ENCODE peak calls at places on chromosome 5, in eight cellular contexts. H is fibroblast of lung; I is vagina; C is left ventricle myocardium inferior; S is right cardiac atrium; O is tibial artery; Y is effector memory CD4-positive, alpha-beta T cell; U is suprapubic skin. Q is an unnamed sample. For H3K4me1, the result is how much of the 10 kb centered on the place peaks cover.

GRCh38 chr5:106094128-106094726 is 1576.5 kb downstream of the EFNA5 start:
- DNase-seq in H (peak), I (no peak), C (no peak), S (no peak), O (no peak), Y (no peak), U (no peak), Q (no peak)

GRCh38 chr5:134833340-134834032 is 12.3 kb upstream of the C5orf24 start:
- DNase-seq in H (peak), I (no peak), C (no peak), S (no peak), O (no peak), Y (no peak), U (no peak), Q (no peak)

GRCh38 chr5:53069626-53070025 is 39.9 kb downstream of the MOCS2 start:
- DNase-seq in H (peak), I (no peak), C (no peak), S (no peak), O (no peak), Y (no peak), U (no peak), Q (no peak)

GRCh38 chr5:152638996-152639552 is 234.0 kb upstream of the NMUR2 start:
- DNase-seq in H (no peak), I (no peak), C (no peak), S (no peak), O (no peak), Y (no peak), U (no peak), Q (no peak)

GRCh38 chr5:141389153-141390042 is 1.9 kb downstream of the PCDHGB4 start:
- DNase-seq in H (no peak), I (no peak), C (no peak), S (no peak), O (no peak), Y (no peak), U (no peak), Q (no peak)

GRCh38 chr5:9324348-9325056 is 221.4 kb downstream of the SEMA5A start:
- DNase-seq in H (peak), I (no peak), C (no peak), S (no peak), O (no peak), Y (no peak), U (no peak), Q (no peak)

GRCh38 chr5:144583493-144584154 is 413.0 kb downstream of the KCTD16 start:
- DNase-seq in H (no peak), I (no peak), C (no peak), S (no peak), O (no peak), Y (no peak), U (no peak), Q (peak)

GRCh38 chr5:156718985-156719384 is 131.1 kb upstream of the PPP1R2B start:
- DNase-seq in H (no peak), I (no peak), C (no peak), S (no peak), O (no peak), Y (no peak), U (no peak), Q (no peak)

GRCh38 chr5:107592515-107592914 is 78.2 kb downstream of the EFNA5 start:
- DNase-seq in H (no peak), I (no peak), C (no peak), S (no peak), O (no peak), Y (no peak), U (no peak), Q (no peak)

GRCh38 chr5:159319363-159319762 is 10.9 kb downstream of the IL12B start:
- DNase-seq in H (no peak), I (no peak), C (no peak), S (no peak), O (no peak), Y (no peak), U (no peak), Q (no peak)

GRCh38 chr5:115815693-115816225 is 700 bp downstream of the CDO1 start:
- DNase-seq in H (no peak), I (no peak), C (peak), S (peak), O (peak), Y (no peak), U (no peak), Q (no peak)

GRCh38 chr5:103891151-103891550 is 328.6 kb upstream of the NUDT12 start:
- DNase-seq in H (peak), I (no peak), C (no peak), S (no peak), O (no peak), Y (no peak), U (no peak), Q (no peak)

GRCh38 chr5:8756498-8757084 is 789.3 kb downstream of the SEMA5A start:
- DNase-seq in H (peak), I (no peak), C (no peak), S (no peak), O (no peak), Y (no peak), U (no peak), Q (no peak)

GRCh38 chr5:119439140-119439625 is 13.1 kb upstream of the HSD17B4 start:
- DNase-seq in H (no peak), I (no peak), C (no peak), S (no peak), O (no peak), Y (no peak), U (no peak), Q (peak)

GRCh38 chr5:122723606-122724352 is 51.1 kb upstream of the SNX2 start:
- DNase-seq in H (peak), I (no peak), C (no peak), S (no peak), O (no peak), Y (no peak), U (no peak), Q (no peak)

GRCh38 chr5:158992104-158992740 is 107.5 kb downstream of the EBF1 start:
- DNase-seq in H (no peak), I (no peak), C (no peak), S (no peak), O (no peak), Y (no peak), U (no peak), Q (no peak)

GRCh38 chr5:67908145-67908765 is 307.3 kb upstream of the PIK3R1 start:
- DNase-seq in H (no peak), I (no peak), C (peak), S (no peak), O (no peak), Y (no peak), U (no peak), Q (no peak)

GRCh38 chr5:10456583-10457562 is 15.2 kb downstream of the ROPN1L start:
- DNase-seq in H (peak), I (no peak), C (no peak), S (no peak), O (no peak), Y (no peak), U (peak), Q (no peak)

GRCh38 chr5:150788974-150789373 is 10.4 kb downstream of the SMIM3 start:
- DNase-seq in H (peak), I (no peak), C (no peak), S (no peak), O (no peak), Y (no peak), U (no peak), Q (no peak)

GRCh38 chr5:100667021-100667671 is 132.0 kb downstream of the FAM174A start:
- DNase-seq in H (peak), I (no peak), C (no peak), S (no peak), O (no peak), Y (no peak), U (no peak), Q (no peak)

GRCh38 chr5:905139-905642 is 12.5 kb downstream of the TRIP13 start:
- DNase-seq in H (no peak), I (no peak), C (no peak), S (no peak), O (no peak), Y (no peak), U (no peak), Q (no peak)

GRCh38 chr5:124790261-124790894 is 43.9 kb upstream of the ZNF608 start:
- DNase-seq in H (peak), I (no peak), C (no peak), S (no peak), O (no peak), Y (no peak), U (no peak), Q (no peak)

GRCh38 chr5:6899215-6899614 is 186.0 kb downstream of the TENT4A start:
- DNase-seq in H (no peak), I (no peak), C (no peak), S (no peak), O (no peak), Y (no peak), U (no peak), Q (peak)

GRCh38 chr5:108505608-108506007 is 123.7 kb upstream of the FBXL17 start:
- DNase-seq in H (no peak), I (no peak), C (no peak), S (no peak), O (no peak), Y (no peak), U (no peak), Q (no peak)

GRCh38 chr5:149200355-149200754 is 59.1 kb downstream of the ABLIM3 start:
- DNase-seq in H (no peak), I (no peak), C (no peak), S (no peak), O (no peak), Y (no peak), U (no peak), Q (no peak)

GRCh38 chr5:173913686-173914321 is 25.7 kb downstream of the CPEB4 start:
- DNase-seq in H (no peak), I (no peak), C (no peak), S (no peak), O (no peak), Y (no peak), U (no peak), Q (no peak)

GRCh38 chr5:14659821-14660607 is 4.5 kb upstream of the OTULIN start:
- DNase-seq in H (peak), I (no peak), C (no peak), S (no peak), O (no peak), Y (no peak), U (no peak), Q (no peak)

GRCh38 chr5:119370521-119370920 is 14.7 kb downstream of the TNFAIP8 start:
- DNase-seq in H (no peak), I (no peak), C (no peak), S (no peak), O (no peak), Y (no peak), U (no peak), Q (no peak)

GRCh38 chr5:5521029-5521428 is 98.6 kb downstream of the ICE1 start:
- DNase-seq in H (no peak), I (no peak), C (no peak), S (no peak), O (no peak), Y (no peak), U (no peak), Q (no peak)

GRCh38 chr5:60516688-60517087 is 183.3 kb downstream of the DEPDC1B start:
- DNase-seq in H (no peak), I (no peak), C (no peak), S (peak), O (no peak), Y (no peak), U (no peak), Q (no peak)

GRCh38 chr5:140287776-140288521 is 15.0 kb downstream of the PFDN1 start:
- DNase-seq in H (no peak), I (no peak), C (no peak), S (no peak), O (no peak), Y (no peak), U (no peak), Q (no peak)

GRCh38 chr5:140282266-140282665 is 20.6 kb downstream of the PFDN1 start:
- DNase-seq in H (no peak), I (no peak), C (no peak), S (no peak), O (no peak), Y (no peak), U (no peak), Q (no peak)

GRCh38 chr5:140286424-140286823 is 16.5 kb downstream of the PFDN1 start:
- DNase-seq in H (no peak), I (no peak), C (no peak), S (no peak), O (no peak), Y (no peak), U (no peak), Q (no peak)

GRCh38 chr5:140284013-140284412 is 18.9 kb downstream of the PFDN1 start:
- DNase-seq in H (no peak), I (no peak), C (no peak), S (no peak), O (no peak), Y (no peak), U (no peak), Q (no peak)
- H3K4me1 ChIP-seq in H (under half), I (under half), C (half or more), S (under half), O (under half), Y (under half), U (under half), Q (under half)

DNA sequence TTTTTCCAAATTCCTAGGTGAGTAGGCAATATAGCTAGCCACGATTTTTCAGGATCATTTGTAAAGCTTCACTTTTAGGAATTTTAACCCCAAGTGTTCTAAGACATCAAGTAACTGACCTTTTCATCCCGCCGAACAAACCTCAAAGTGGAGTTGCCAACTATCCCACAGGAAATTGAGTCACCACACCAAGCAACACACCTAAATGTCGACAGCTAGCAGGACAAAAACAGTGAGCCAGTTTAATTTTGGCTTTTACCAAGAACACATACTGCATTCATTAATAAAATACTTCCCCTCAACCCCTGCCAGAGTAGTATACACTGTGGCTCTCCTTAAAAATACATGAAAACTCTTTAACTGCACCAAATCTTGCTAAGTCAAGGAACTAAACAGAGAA is 459.3 kb downstream of the RAB3C start:
- DNase-seq in H (peak), I (no peak), C (no peak), S (no peak), O (no peak), Y (no peak), U (no peak), Q (no peak)
- H3K27ac ChIP-seq in H (no peak), I (no peak), C (peak), S (peak), O (peak), Y (no peak), U (no peak), Q (no peak)

GRCh38 chr5:81855576-81855975 is 104.7 kb upstream of the SSBP2 start:
- DNase-seq in H (no peak), I (no peak), C (no peak), S (no peak), O (no peak), Y (no peak), U (no peak), Q (no peak)

GRCh38 chr5:81852277-81853004 is 101.5 kb upstream of the SSBP2 start:
- DNase-seq in H (peak), I (no peak), C (peak), S (peak), O (no peak), Y (no peak), U (no peak), Q (peak)

GRCh38 chr5:81854915-81855314 is 104.0 kb upstream of the SSBP2 start:
- DNase-seq in H (no peak), I (no peak), C (no peak), S (no peak), O (no peak), Y (no peak), U (no peak), Q (no peak)

GRCh38 chr5:81853005-81853357 is 102.1 kb upstream of the SSBP2 start:
- DNase-seq in H (no peak), I (no peak), C (no peak), S (no peak), O (no peak), Y (no peak), U (no peak), Q (no peak)

DNA sequence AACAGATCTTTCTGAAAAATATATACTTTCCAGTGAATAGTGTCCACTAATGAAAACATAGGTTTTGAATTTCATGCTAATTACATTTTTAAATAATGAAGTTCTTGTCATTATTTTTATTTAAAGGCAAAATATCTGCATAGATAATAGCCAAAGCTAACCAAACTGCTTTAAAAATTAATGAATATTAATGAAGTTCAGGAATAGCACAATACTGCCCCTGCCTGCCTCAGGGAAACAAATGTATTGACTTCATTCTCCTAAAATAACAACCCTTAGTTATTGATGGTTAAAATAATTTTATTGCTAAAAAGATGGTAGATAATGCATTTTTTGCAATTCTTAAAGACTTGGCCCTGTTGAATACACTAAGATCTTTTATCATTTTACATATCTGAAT is 103.6 kb upstream of the SSBP2 start:
- DNase-seq in H (no peak), I (no peak), C (no peak), S (no peak), O (no peak), Y (no peak), U (no peak), Q (no peak)
- H3K4me1 ChIP-seq in H (under half), I (half or more), C (half or more), S (under half), O (under half), Y (under half), U (half or more), Q (half or more)

GRCh38 chr5:34604119-34604675 is 51.9 kb upstream of the RAI14 start:
- DNase-seq in H (no peak), I (no peak), C (no peak), S (no peak), O (no peak), Y (no peak), U (no peak), Q (no peak)
- H3K27ac ChIP-seq in H (no peak), I (no peak), C (no peak), S (no peak), O (no peak), Y (no peak), U (no peak), Q (no peak)

GRCh38 chr5:132790201-132790870 is 13.3 kb upstream of the SEPTIN8 start:
- DNase-seq in H (no peak), I (no peak), C (no peak), S (no peak), O (no peak), Y (no peak), U (peak), Q (peak)

GRCh38 chr5:132788990-132789886 is 12.2 kb upstream of the SEPTIN8 start:
- DNase-seq in H (no peak), I (no peak), C (no peak), S (no peak), O (no peak), Y (no peak), U (peak), Q (no peak)

GRCh38 chr5:132787076-132787475 is 10.0 kb upstream of the SEPTIN8 start:
- DNase-seq in H (peak), I (no peak), C (no peak), S (no peak), O (no peak), Y (no peak), U (no peak), Q (no peak)

GRCh38 chr5:132791026-132791425 is 14.0 kb upstream of the SEPTIN8 start:
- DNase-seq in H (no peak), I (no peak), C (no peak), S (no peak), O (no peak), Y (no peak), U (peak), Q (no peak)

GRCh38 chr5:132788508-132788907 is 11.5 kb upstream of the SEPTIN8 start:
- DNase-seq in H (no peak), I (no peak), C (no peak), S (no peak), O (no peak), Y (no peak), U (peak), Q (no peak)
- H3K4me1 ChIP-seq in H (under half), I (under half), C (under half), S (under half), O (under half), Y (under half), U (under half), Q (under half)

DNA sequence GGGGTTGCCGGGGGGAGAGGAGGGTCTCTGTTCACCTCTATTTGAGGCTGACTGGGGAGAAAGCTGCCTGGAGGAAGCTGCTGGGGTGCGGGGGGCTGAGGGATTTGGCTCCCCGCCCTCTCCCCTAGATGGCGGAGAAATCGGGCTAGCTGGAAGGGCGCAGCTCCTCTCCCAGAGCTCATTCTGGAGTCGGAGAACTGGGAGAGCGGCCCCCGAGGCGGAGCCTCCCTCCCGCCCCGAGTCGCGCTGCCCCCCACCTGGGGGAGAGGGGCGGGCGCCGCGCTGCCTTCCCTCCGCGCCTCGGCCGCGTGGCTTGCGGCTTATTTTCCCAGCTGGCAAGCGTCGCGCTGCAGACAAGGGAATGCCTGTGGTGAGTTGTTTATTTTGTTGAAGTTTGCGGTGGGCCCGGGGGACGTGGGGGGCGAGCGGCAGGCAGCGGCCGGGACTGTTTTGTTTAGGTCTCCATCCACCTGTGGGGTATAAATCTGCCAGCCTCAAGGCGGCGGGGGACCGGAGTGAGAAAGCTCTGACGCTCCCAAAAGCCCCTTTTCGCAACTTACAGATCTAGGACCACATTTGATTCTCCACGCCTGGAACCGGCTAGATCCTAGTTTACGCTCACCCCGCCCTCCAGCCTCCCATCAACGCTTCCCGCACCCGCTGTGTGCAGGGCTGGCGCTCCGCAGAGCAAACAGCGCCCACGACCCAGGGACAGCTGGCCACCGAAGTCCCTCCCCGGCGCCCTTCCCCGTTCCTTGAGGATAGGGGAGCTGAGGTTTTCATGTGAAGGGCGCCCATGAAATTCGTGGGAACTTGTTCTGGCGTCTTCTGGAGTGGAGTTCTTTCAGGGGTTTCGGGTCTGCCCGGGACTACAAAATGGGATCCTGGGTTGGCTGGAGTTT is 4.0 kb upstream of the RGMB start:
- DNase-seq in H (peak), I (no peak), C (peak), S (peak), O (peak), Y (no peak), U (no peak), Q (peak)
- H3K27ac ChIP-seq in H (peak), I (peak), C (peak), S (no peak), O (peak), Y (no peak), U (peak), Q (peak)

GRCh38 chr5:179822444-179822990 is 1.8 kb downstream of the SQSTM1 start:
- DNase-seq in H (no peak), I (no peak), C (no peak), S (peak), O (peak), Y (no peak), U (no peak), Q (no peak)

GRCh38 chr5:179822059-179822432 is 1.3 kb downstream of the SQSTM1 start:
- DNase-seq in H (no peak), I (no peak), C (no peak), S (peak), O (no peak), Y (no peak), U (no peak), Q (no peak)

GRCh38 chr5:179820127-179820482 is 600 bp upstream of the SQSTM1 start:
- DNase-seq in H (no peak), I (no peak), C (no peak), S (no peak), O (no peak), Y (no peak), U (no peak), Q (no peak)

GRCh38 chr5:179820483-179821297 is at the start of gene SQSTM1:
- DNase-seq in H (peak), I (no peak), C (peak), S (peak), O (peak), Y (peak), U (no peak), Q (peak)

GRCh38 chr5:179821298-179822058 is 773 bp downstream of the SQSTM1 start:
- DNase-seq in H (peak), I (peak), C (peak), S (peak), O (peak), Y (peak), U (peak), Q (peak)
- H3K4me1 ChIP-seq in H (under half), I (half or more), C (half or more), S (under half), O (half or more), Y (under half), U (half or more), Q (half or more)

Q was measured in body of pancreas.